ENCODE peak calls at places on chromosomes 6 and 20, in seven cellular contexts. O, D, S, L, F, N and P are unnamed samples.

GRCh38 chr6:123380257-123380656 is 256.5 kb downstream of the TRDN start:
- DNase-seq in O (no peak), D (no peak), S (peak; percentile 12), L (no peak), F (peak; percentile 61), N (peak; percentile 5), P (no peak)

GRCh38 chr6:152330984-152331383 is 306.2 kb downstream of the SYNE1 start:
- DNase-seq in O (no peak), D (no peak), S (no peak), L (no peak), F (no peak), N (no peak), P (no peak)

GRCh38 chr6:166775180-166775922 is 148.3 kb upstream of the RPS6KA2 start:
- DNase-seq in O (no peak), D (no peak), S (peak; percentile 60), L (peak; percentile 55), F (peak; percentile 90), N (peak; percentile 75), P (peak; percentile 85)

GRCh38 chr20:467755-468154 is 5.4 kb upstream of the TBC1D20 start:
- DNase-seq in O (no peak), D (no peak), S (no peak), L (no peak), F (no peak), N (no peak), P (no peak)

GRCh38 chr6:85412926-85413325 is 37.0 kb upstream of the NT5E start:
- DNase-seq in O (no peak), D (no peak), S (no peak), L (no peak), F (no peak), N (no peak), P (no peak)

GRCh38 chr6:26383624-26384417 is 913 bp downstream of the BTN2A2 start:
- DNase-seq in O (no peak), D (no peak), S (peak; percentile 10), L (no peak), F (peak; percentile 43), N (no peak), P (no peak)

GRCh38 chr6:79570802-79571367 is 33.7 kb upstream of the LCA5 start:
- DNase-seq in O (no peak), D (no peak), S (no peak), L (no peak), F (no peak), N (peak; percentile 54), P (peak; percentile 33)

GRCh38 chr6:137399949-137400443 is 94.2 kb downstream of the OLIG3 start:
- DNase-seq in O (no peak), D (no peak), S (no peak), L (no peak), F (no peak), N (no peak), P (no peak)

GRCh38 chr6:107345398-107345797 is 114.0 kb downstream of the PDSS2 start:
- DNase-seq in O (no peak), D (no peak), S (no peak), L (no peak), F (no peak), N (no peak), P (no peak)

GRCh38 chr6:49522710-49523593 is 23.2 kb downstream of the GLYATL3 start:
- DNase-seq in O (no peak), D (no peak), S (no peak), L (no peak), F (no peak), N (no peak), P (no peak)

GRCh38 chr6:142935553-142936517 is 9.1 kb downstream of the HIVEP2 start:
- DNase-seq in O (no peak), D (no peak), S (no peak), L (peak; percentile 74), F (no peak), N (no peak), P (no peak)

GRCh38 chr20:21510414-21510971 is 3.4 kb downstream of the NKX2-2 start:
- DNase-seq in O (no peak), D (no peak), S (peak; percentile 53), L (no peak), F (peak; percentile 59), N (peak; percentile 36), P (peak; percentile 32)

GRCh38 chr6:110965629-110966229 is 7.2 kb downstream of the GTF3C6 start:
- DNase-seq in O (no peak), D (no peak), S (no peak), L (no peak), F (no peak), N (no peak), P (no peak)

GRCh38 chr20:2108987-2109386 is 7.4 kb downstream of the STK35 start:
- DNase-seq in O (no peak), D (no peak), S (no peak), L (no peak), F (no peak), N (no peak), P (no peak)

GRCh38 chr6:56647172-56647762 is 4.6 kb upstream of the DST start:
- DNase-seq in O (no peak), D (no peak), S (no peak), L (no peak), F (no peak), N (no peak), P (no peak)

GRCh38 chr6:78947529-78947928 is 80.2 kb downstream of the IRAK1BP1 start:
- DNase-seq in O (no peak), D (no peak), S (no peak), L (no peak), F (no peak), N (no peak), P (no peak)

GRCh38 chr6:143130928-143131327 is 70.2 kb downstream of the AIG1 start:
- DNase-seq in O (no peak), D (no peak), S (no peak), L (no peak), F (no peak), N (no peak), P (no peak)

GRCh38 chr6:158789115-158789917 is 29.9 kb downstream of the EZR start:
- DNase-seq in O (no peak), D (no peak), S (no peak), L (peak; percentile 79), F (no peak), N (no peak), P (no peak)

GRCh38 chr6:25251426-25251825 is 27.7 kb upstream of the CARMIL1 start:
- DNase-seq in O (no peak), D (no peak), S (no peak), L (no peak), F (no peak), N (no peak), P (no peak)

GRCh38 chr6:11244387-11245126 is 12.1 kb upstream of the NEDD9 start:
- DNase-seq in O (no peak), D (no peak), S (no peak), L (no peak), F (no peak), N (no peak), P (no peak)

GRCh38 chr6:11242709-11243108 is 10.2 kb upstream of the NEDD9 start:
- DNase-seq in O (no peak), D (no peak), S (no peak), L (no peak), F (no peak), N (no peak), P (no peak)

GRCh38 chr6:11243861-11244260 is 11.4 kb upstream of the NEDD9 start:
- DNase-seq in O (no peak), D (no peak), S (no peak), L (no peak), F (no peak), N (no peak), P (no peak)

GRCh38 chr6:11241154-11241792 is 8.8 kb upstream of the NEDD9 start:
- DNase-seq in O (no peak), D (no peak), S (no peak), L (no peak), F (no peak), N (no peak), P (no peak)

GRCh38 chr6:11241793-11242201 is 9.3 kb upstream of the NEDD9 start:
- DNase-seq in O (peak; percentile 36), D (peak; percentile 79), S (peak; percentile 67), L (no peak), F (peak; percentile 90), N (no peak), P (no peak)
- TF ChIP-seq CTCF in O (peak; percentile 64), D (peak; percentile 12), S (peak; percentile 61), L (no peak), F (peak; percentile 94), N (no peak), P (no peak)

DNA sequence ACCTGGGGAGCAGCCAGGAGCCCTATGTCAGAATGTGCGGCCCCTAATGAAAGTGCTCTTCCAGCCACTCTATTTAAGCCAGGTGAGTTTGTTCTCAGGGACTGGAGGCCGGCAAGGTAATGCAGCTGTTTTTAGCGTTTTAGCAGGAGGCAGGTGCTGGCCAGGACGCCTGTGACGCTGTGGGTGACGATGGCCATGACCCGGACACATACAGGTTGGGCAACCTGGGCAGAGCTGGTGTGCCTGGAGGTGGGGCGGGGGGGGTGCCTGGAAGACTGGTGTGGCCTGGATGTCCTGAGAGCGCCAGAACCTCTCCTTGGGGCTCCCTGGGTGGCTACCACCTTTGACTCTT is 51.7 kb downstream of the RBM38 start:
- DNase-seq in O (no peak), D (no peak), S (no peak), L (no peak), F (no peak), N (no peak), P (no peak)
- TF ChIP-seq CTCF in O (no peak), D (no peak), S (no peak), L (no peak), F (no peak), N (no peak), P (no peak)

GRCh38 chr6:138563650-138564049 is 64.4 kb upstream of the NHSL1 start:
- DNase-seq in O (no peak), D (no peak), S (no peak), L (no peak), F (no peak), N (no peak), P (no peak)
- TF ChIP-seq CTCF in O (no peak), D (no peak), S (no peak), L (no peak), F (no peak), N (no peak), P (no peak)

GRCh38 chr6:149754573-149754972 is 5.0 kb downstream of the PCMT1 start:
- DNase-seq in O (no peak), D (no peak), S (no peak), L (no peak), F (no peak), N (no peak), P (no peak)

GRCh38 chr6:149752600-149752999 is 3.1 kb downstream of the PCMT1 start:
- DNase-seq in O (no peak), D (no peak), S (no peak), L (no peak), F (no peak), N (no peak), P (no peak)

GRCh38 chr6:149755300-149756260 is 6.0 kb downstream of the PCMT1 start:
- DNase-seq in O (no peak), D (no peak), S (no peak), L (no peak), F (no peak), N (no peak), P (no peak)

GRCh38 chr6:149751239-149751638 is 1.7 kb downstream of the PCMT1 start:
- DNase-seq in O (no peak), D (no peak), S (no peak), L (no peak), F (no peak), N (no peak), P (no peak)

DNA sequence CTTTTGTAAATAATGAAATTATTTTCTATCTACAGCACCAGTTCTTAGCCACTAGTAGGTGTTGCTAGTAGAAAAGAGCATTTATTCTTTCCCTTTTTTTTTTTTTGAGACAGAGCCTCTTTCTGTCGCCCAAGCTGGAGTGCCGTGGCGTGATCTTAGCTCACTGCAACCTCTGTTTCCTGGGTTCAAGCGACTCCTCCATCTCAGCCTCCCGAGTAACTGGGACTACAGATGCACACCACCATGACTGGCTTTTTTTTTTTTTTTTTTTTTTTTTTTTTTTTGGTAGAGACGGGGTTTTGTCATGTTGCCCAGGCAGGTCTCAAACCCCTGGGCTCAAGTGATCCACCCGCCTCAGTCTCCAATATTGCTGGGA is 6.7 kb downstream of the PCMT1 start:
- DNase-seq in O (no peak), D (no peak), S (no peak), L (no peak), F (no peak), N (no peak), P (no peak)
- TF ChIP-seq CTCF in O (no peak), D (no peak), S (no peak), L (no peak), F (no peak), N (no peak), P (no peak)